ENCODE peak calls at places on chromosomes 12 and 14, in seven cellular contexts. M is dorsolateral prefrontal cortex, X is kidney, R is choroid plexus epithelial cell, T is AG09309, H is cardiac muscle cell, U is HFFc6. A is an unnamed sample.

GRCh38 chr12:70686299-70686698 is 49.1 kb upstream of the PTPRB start:
- DNase-seq in M (no peak), U (peak), H (no peak), T (no peak), R (no peak), X (no peak), A (no peak)

GRCh38 chr14:95527392-95528002 is 7.4 kb upstream of the GLRX5 start:
- DNase-seq in X (no peak), R (peak), U (peak), M (no peak), T (peak), H (no peak), A (no peak)

GRCh38 chr12:128829870-128830504 is 6.2 kb upstream of the SLC15A4 start:
- DNase-seq in R (no peak), H (no peak), T (no peak), X (no peak), U (no peak), M (peak), A (peak)

GRCh38 chr12:122873540-122873939 is 22.4 kb downstream of the VPS37B start:
- DNase-seq in X (peak), M (no peak), U (no peak), R (no peak), H (no peak), T (no peak), A (no peak)

GRCh38 chr14:34662558-34663088 is 32.7 kb upstream of the SNX6 start:
- DNase-seq in H (no peak), U (no peak), X (no peak), M (no peak), R (peak), T (no peak), A (no peak)

GRCh38 chr12:27787559-27787958 is 7.5 kb upstream of the MANSC4 start:
- DNase-seq in X (no peak), T (no peak), U (no peak), R (peak), H (no peak), M (no peak), A (no peak)

GRCh38 chr12:131604146-131604844 is 106.6 kb upstream of the SFSWAP start:
- DNase-seq in H (no peak), T (no peak), M (no peak), X (no peak), R (peak), U (no peak), A (peak)

GRCh38 chr14:82067221-82067620 is 533.6 kb upstream of the SEL1L start:
- DNase-seq in R (no peak), M (no peak), T (no peak), U (no peak), X (no peak), H (peak), A (no peak)

DNA sequence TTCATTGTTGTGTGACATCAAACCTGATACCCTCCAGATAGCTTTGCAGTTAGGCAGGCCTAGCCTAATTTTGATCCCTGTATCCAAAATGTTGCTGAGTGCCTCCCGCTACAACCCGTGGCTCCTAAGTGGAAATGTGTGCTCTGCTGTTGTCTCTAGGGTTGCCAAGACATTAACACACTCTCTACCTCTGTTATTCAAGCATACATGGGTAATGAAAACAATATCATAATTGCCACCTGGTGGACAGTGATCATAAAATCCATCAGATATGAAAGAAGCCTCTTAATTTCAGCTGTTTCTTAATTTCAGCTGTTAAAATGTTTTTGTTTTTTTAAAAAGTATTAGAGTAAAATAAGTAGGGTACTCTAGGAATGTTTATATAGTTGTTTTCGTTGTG is 93.5 kb downstream of the PLEKHA5 start:
- DNase-seq in H (no peak), M (no peak), R (peak), U (no peak), T (no peak), X (no peak), A (peak)
- TF ChIP-seq CTCF in H (peak), M (peak), R (peak), U (peak), T (peak), X (peak), A (no peak)

GRCh38 chr12:105502426-105502930 is 172.0 kb downstream of the C12orf75 start:
- DNase-seq in X (no peak), U (no peak), H (no peak), R (no peak), T (no peak), M (no peak), A (no peak)
- TF ChIP-seq CTCF in X (no peak), U (no peak), H (no peak), R (no peak), T (no peak), M (no peak), A (no peak)

DNA sequence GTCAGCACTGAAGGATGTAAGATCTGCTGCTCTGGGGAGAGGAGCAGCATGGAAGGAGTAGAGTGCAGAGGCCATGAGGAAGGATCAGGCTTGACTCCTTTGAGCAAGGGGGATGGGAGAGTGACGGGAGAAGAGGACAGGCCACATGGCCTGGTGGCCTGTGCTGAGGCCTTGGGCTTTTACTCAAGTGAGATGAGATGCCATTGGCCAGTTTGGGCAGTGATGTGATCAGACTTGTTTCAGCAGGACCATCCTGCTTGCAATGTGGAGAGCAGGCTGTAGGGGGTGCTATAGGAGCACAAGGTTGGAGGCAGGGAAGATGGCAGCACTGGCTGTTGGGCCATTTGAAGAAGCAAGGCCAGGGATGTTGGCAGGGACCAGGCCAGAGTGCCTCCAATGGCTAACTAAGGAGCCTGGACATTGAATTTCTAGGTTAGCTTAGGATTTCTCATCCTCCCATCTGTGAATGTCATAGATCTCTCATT is 23.6 kb downstream of the FGF23 start:
- DNase-seq in T (no peak), U (peak), H (peak), R (peak), X (no peak), M (no peak), A (peak)
- TF ChIP-seq CTCF in T (peak), U (peak), H (peak), R (peak), X (no peak), M (peak), A (peak)

GRCh38 chr12:31261744-31262143 is 64.2 kb downstream of the SINHCAF start:
- DNase-seq in M (no peak), X (no peak), R (no peak), H (no peak), U (no peak), T (no peak), A (no peak)

GRCh38 chr12:31259136-31259881 is 66.6 kb downstream of the SINHCAF start:
- DNase-seq in U (no peak), T (no peak), R (peak), X (no peak), M (no peak), H (no peak), A (no peak)

GRCh38 chr12:31257784-31258183 is 68.2 kb downstream of the SINHCAF start:
- DNase-seq in U (no peak), T (no peak), H (no peak), X (no peak), R (no peak), M (no peak), A (no peak)

GRCh38 chr12:31263661-31264060 is 62.3 kb downstream of the SINHCAF start:
- DNase-seq in X (no peak), M (no peak), R (no peak), T (no peak), H (no peak), U (no peak), A (no peak)

GRCh38 chr12:31260840-31261239 is 65.1 kb downstream of the SINHCAF start:
- DNase-seq in X (no peak), U (no peak), T (no peak), R (no peak), H (no peak), M (no peak), A (no peak)
- TF ChIP-seq CTCF in X (no peak), U (no peak), T (no peak), R (no peak), H (no peak), M (no peak), A (no peak)

GRCh38 chr12:119206348-119207075 is 27.8 kb downstream of the HSPB8 start:
- DNase-seq in X (no peak), R (no peak), M (no peak), T (no peak), U (no peak), H (no peak), A (no peak)
- TF ChIP-seq CTCF in X (no peak), R (no peak), M (no peak), T (no peak), U (no peak), H (no peak), A (no peak)

DNA sequence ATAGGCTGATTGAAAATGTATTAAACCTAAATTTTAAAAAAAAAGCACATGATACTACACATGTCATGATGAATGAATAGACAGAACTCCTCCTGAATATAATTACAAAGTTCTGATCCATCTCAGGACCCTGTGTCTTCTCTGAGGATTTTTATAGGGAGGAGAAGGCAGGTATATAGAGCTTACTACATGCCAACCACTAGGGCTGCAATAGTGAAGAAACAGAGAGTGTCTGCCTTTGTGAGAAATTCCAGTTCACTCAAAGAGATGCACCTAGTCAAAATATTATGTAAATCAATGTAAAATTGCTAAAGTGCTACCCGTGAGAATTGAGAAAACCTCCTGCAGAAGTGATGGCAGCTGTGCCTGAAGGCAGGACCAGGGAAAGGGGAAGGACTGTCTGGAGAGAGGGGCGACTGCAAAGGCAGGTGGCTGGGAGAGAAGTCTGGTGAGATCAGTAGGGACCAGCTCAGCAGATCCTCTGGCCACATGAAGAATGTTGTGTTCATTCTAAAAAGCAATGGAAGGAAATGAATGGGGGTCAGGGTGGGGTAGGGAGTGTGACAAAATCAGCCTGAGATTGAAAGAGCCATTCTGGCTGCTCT is 15.1 kb downstream of the ABHD4 start:
- DNase-seq in M (no peak), H (no peak), X (no peak), U (no peak), T (no peak), R (peak), A (no peak)
- TF ChIP-seq CTCF in M (no peak), H (peak), X (no peak), U (peak), T (peak), R (peak), A (no peak)